ENCODE peak calls at places on chromosome 19, in five cellular contexts. T is left ventricle myocardium inferior, D is nephron progenitor cell, N is GM06990, W is neural progenitor cell. I is an unnamed sample.

GRCh38 chr19:21751379-21751778 is 16.0 kb downstream of the ZNF100 start:
- DNase-seq in T (no peak), D (no peak), N (no peak), W (no peak), I (no peak)

GRCh38 chr19:57570707-57571106 is 8.0 kb downstream of the ZNF416 start:
- DNase-seq in T (no peak), D (no peak), N (no peak), W (no peak), I (no peak)

GRCh38 chr19:15136234-15136954 is 29.2 kb downstream of the SYDE1 start:
- DNase-seq in T (no peak), D (no peak), N (no peak), W (no peak), I (no peak)

GRCh38 chr19:3036119-3036794 is 7.2 kb upstream of the TLE2 start:
- DNase-seq in T (peak), D (peak), N (peak), W (peak), I (peak)

GRCh38 chr19:38298841-38299680 is 5.0 kb upstream of the C19orf33 start:
- DNase-seq in T (no peak), D (no peak), N (no peak), W (no peak), I (no peak)

GRCh38 chr19:2429917-2430570 is 2.7 kb upstream of the TIMM13 start:
- DNase-seq in T (no peak), D (no peak), N (peak), W (no peak), I (no peak)

GRCh38 chr19:1254081-1254527 is 5.7 kb downstream of the MIDN start:
- DNase-seq in T (no peak), D (no peak), N (no peak), W (no peak), I (no peak)

GRCh38 chr19:10289836-10290438 is at the start of gene ICAM5:
- DNase-seq in T (no peak), D (peak), N (peak), W (no peak), I (no peak)

GRCh38 chr19:53157601-53158000 is 1.3 kb downstream of the ZNF347 start:
- DNase-seq in T (no peak), D (peak), N (no peak), W (peak), I (no peak)

GRCh38 chr19:48511321-48511731 is 309 bp downstream of the LMTK3 start:
- DNase-seq in T (no peak), D (peak), N (no peak), W (peak), I (no peak)

GRCh38 chr19:6064016-6064702 is 46.1 kb downstream of the RFX2 start:
- DNase-seq in T (no peak), D (no peak), N (no peak), W (no peak), I (no peak)

GRCh38 chr19:2294377-2295335 is 12.7 kb upstream of the PEAK3 start:
- DNase-seq in T (no peak), D (no peak), N (no peak), W (no peak), I (no peak)

GRCh38 chr19:2478756-2479555 is 3.0 kb downstream of the GADD45B start:
- DNase-seq in T (peak), D (peak), N (peak), W (peak), I (peak)

GRCh38 chr19:53892301-53892980 is 10.4 kb downstream of the PRKCG start:
- DNase-seq in T (no peak), D (no peak), N (no peak), W (no peak), I (no peak)

GRCh38 chr19:307111-307531 is 15.9 kb upstream of the PLPP2 start:
- DNase-seq in T (no peak), D (no peak), N (no peak), W (no peak), I (no peak)

GRCh38 chr19:6476155-6476895 is 5.3 kb downstream of the DENND1C start:
- DNase-seq in T (peak), D (peak), N (peak), W (peak), I (peak)

GRCh38 chr19:52214241-52214640 is 24.4 kb downstream of the PPP2R1A start:
- DNase-seq in T (no peak), D (no peak), N (no peak), W (no peak), I (no peak)

GRCh38 chr19:56840452-56841193 is at the start of the genes PEG3 and ZIM2:
- DNase-seq in T (peak), D (no peak), N (no peak), W (no peak), I (no peak)

GRCh38 chr19:21432590-21432989 is 35.7 kb downstream of the ZNF493 start:
- DNase-seq in T (no peak), D (no peak), N (no peak), W (no peak), I (no peak)

GRCh38 chr19:4052114-4052992 is 14.3 kb downstream of the ZBTB7A start:
- DNase-seq in T (no peak), D (no peak), N (no peak), W (no peak), I (no peak)

GRCh38 chr19:11274533-11275086 is 12.3 kb upstream of the DOCK6 start:
- DNase-seq in T (no peak), D (no peak), N (no peak), W (no peak), I (no peak)

GRCh38 chr19:14165986-14166385 is 29.6 kb upstream of the ASF1B start:
- DNase-seq in T (no peak), D (no peak), N (no peak), W (no peak), I (no peak)

GRCh38 chr19:2332341-2333026 is 4.0 kb downstream of the SPPL2B start:
- DNase-seq in T (peak), D (no peak), N (peak), W (no peak), I (peak)

GRCh38 chr19:37997911-37998344 is 90.9 kb downstream of the SIPA1L3 start:
- DNase-seq in T (no peak), D (no peak), N (no peak), W (no peak), I (no peak)

GRCh38 chr19:10003271-10003670 is 7.0 kb downstream of the COL5A3 start:
- DNase-seq in T (no peak), D (no peak), N (no peak), W (no peak), I (no peak)

GRCh38 chr19:31461814-31462539 is 112.7 kb upstream of the TSHZ3 start:
- DNase-seq in T (no peak), D (no peak), N (no peak), W (no peak), I (no peak)

GRCh38 chr19:51219307-51219706 is 5.6 kb upstream of the CD33 start:
- DNase-seq in T (no peak), D (no peak), N (no peak), W (no peak), I (no peak)

GRCh38 chr19:16001481-16002312 is 52.9 kb downstream of the OR10H4 start:
- DNase-seq in T (no peak), D (no peak), N (peak), W (no peak), I (peak)

GRCh38 chr19:35006342-35006998 is 6.3 kb downstream of the GRAMD1A start:
- DNase-seq in T (no peak), D (no peak), N (no peak), W (no peak), I (no peak)

GRCh38 chr19:57512845-57513244 is 13.1 kb downstream of the ZNF773 start:
- DNase-seq in T (no peak), D (peak), N (no peak), W (no peak), I (no peak)

GRCh38 chr19:14440049-14440448 is 6.9 kb downstream of the PKN1 start:
- DNase-seq in T (peak), D (no peak), N (peak), W (no peak), I (peak)

GRCh38 chr19:15836595-15837398 is 21.3 kb upstream of the OR10H1 start:
- DNase-seq in T (peak), D (no peak), N (peak), W (no peak), I (peak)

GRCh38 chr19:52535831-52536800 is 8.6 kb downstream of the ZNF808 start:
- DNase-seq in T (peak), D (peak), N (peak), W (peak), I (peak)

GRCh38 chr19:2654585-2654861 is 48.0 kb downstream of the GNG7 start:
- DNase-seq in T (no peak), D (no peak), N (no peak), W (no peak), I (no peak)

GRCh38 chr19:43809762-43810696 is 7.8 kb upstream of the LYPD5 start:
- DNase-seq in T (no peak), D (no peak), N (peak), W (peak), I (peak)

GRCh38 chr19:3112375-3113099 is 18.4 kb downstream of the GNA11 start:
- DNase-seq in T (no peak), D (no peak), N (no peak), W (no peak), I (no peak)

GRCh38 chr19:39970424-39970673 is 616 bp upstream of the PSMC4 start:
- DNase-seq in T (no peak), D (no peak), N (no peak), W (no peak), I (no peak)

GRCh38 chr19:3586124-3586626 is 897 bp downstream of the GIPC3 start:
- DNase-seq in T (no peak), D (peak), N (no peak), W (peak), I (peak)

GRCh38 chr19:17081672-17082630 is 6.4 kb downstream of the MYO9B start:
- DNase-seq in T (peak), D (no peak), N (no peak), W (no peak), I (no peak)

GRCh38 chr19:17078920-17079709 is 3.5 kb downstream of the MYO9B start:
- DNase-seq in T (no peak), D (no peak), N (no peak), W (peak), I (no peak)

GRCh38 chr19:17080441-17080803 is 4.8 kb downstream of the MYO9B start:
- DNase-seq in T (no peak), D (no peak), N (no peak), W (no peak), I (no peak)

GRCh38 chr19:17078038-17078919 is 2.7 kb downstream of the MYO9B start:
- DNase-seq in T (no peak), D (no peak), N (no peak), W (no peak), I (no peak)

GRCh38 chr19:17079710-17080440 is 4.3 kb downstream of the MYO9B start:
- DNase-seq in T (peak), D (no peak), N (peak), W (peak), I (peak)
- TF ChIP-seq CTCF in T (peak), D (no peak), N (peak), W (no peak), I (no peak)

GRCh38 chr19:19471682-19472081 is 43.7 kb downstream of the TSSK6 start:
- DNase-seq in T (no peak), D (no peak), N (no peak), W (no peak), I (no peak)

GRCh38 chr19:19480688-19481087 is 34.7 kb downstream of the TSSK6 start:
- DNase-seq in T (no peak), D (no peak), N (no peak), W (no peak), I (no peak)

GRCh38 chr19:19474950-19475781 is 40.2 kb downstream of the TSSK6 start:
- DNase-seq in T (no peak), D (no peak), N (no peak), W (peak), I (no peak)

GRCh38 chr19:19477705-19478383 is 37.5 kb downstream of the TSSK6 start:
- DNase-seq in T (no peak), D (no peak), N (no peak), W (no peak), I (no peak)

GRCh38 chr19:19475845-19476828 is 39.2 kb downstream of the TSSK6 start:
- DNase-seq in T (no peak), D (no peak), N (no peak), W (peak), I (no peak)
- TF ChIP-seq CTCF in T (peak), D (no peak), N (peak), W (peak), I (no peak)

GRCh38 chr19:18781047-18781600 is 10.0 kb downstream of the COMP start:
- DNase-seq in T (no peak), D (no peak), N (no peak), W (no peak), I (no peak)

GRCh38 chr19:18778826-18779354 is 12.2 kb downstream of the COMP start:
- DNase-seq in T (no peak), D (no peak), N (no peak), W (no peak), I (no peak)

GRCh38 chr19:18781885-18782527 is 9.1 kb downstream of the COMP start:
- DNase-seq in T (no peak), D (no peak), N (no peak), W (no peak), I (no peak)

GRCh38 chr19:18780081-18780480 is 11.0 kb downstream of the COMP start:
- DNase-seq in T (no peak), D (no peak), N (no peak), W (no peak), I (no peak)

DNA sequence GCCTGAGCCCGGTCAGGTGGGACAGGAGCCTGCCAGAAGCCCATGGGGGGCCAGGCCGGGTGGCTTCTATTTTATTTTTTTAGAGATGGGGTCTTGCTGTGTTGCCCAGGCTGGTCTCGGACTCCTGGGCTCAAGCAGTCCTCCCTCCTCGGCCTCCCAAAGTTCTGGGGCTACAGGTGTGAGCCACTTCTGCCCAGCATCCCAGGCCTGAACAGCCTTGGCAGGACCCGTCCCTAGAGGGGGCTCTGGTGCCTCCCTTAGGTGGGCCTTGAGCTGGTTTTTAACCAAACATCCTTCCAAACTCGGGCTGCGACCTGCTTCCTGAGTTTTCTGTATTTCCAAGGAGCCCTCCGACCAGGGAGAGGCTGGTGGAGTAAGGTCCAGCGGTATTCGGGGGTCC is 10.5 kb downstream of the COMP start:
- DNase-seq in T (no peak), D (no peak), N (no peak), W (peak), I (peak)
- TF ChIP-seq CTCF in T (no peak), D (no peak), N (peak), W (peak), I (no peak)

GRCh38 chr19:49642488-49643035 is 553 bp downstream of the SCAF1 start:
- DNase-seq in T (no peak), D (no peak), N (no peak), W (no peak), I (no peak)
- TF ChIP-seq CTCF in T (no peak), D (no peak), N (no peak), W (no peak), I (no peak)

DNA sequence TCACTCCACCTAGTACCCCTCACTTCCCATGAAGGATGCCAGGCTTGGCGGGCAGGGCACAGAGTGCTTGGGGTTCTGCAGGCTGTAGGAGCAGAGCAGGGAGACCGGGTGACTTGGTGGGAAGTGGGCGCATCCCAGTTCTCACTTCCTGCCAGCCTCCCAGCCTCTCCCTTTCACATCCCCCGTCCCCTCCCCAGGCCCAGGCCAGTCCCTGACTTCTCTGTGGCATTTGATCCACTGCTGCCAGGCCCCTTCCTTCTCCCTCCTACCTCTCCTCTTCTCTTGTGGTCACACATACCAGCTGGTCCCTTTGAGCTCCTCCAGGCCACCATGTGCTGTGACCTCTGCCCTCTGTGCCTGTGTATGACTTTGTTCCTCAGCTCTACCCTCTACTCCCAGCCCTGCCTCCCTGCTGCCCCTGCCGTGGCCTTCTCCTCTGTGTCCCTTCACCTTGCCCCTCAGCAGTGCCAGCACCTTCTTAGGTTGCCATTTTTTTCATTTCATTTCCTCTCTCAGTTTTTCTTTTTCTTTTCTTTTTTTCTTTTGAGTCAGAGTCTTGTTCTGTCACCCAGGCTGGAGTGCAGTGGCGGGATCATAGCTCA is 19.5 kb downstream of the MYO1F start:
- DNase-seq in T (no peak), D (no peak), N (no peak), W (no peak), I (no peak)
- TF ChIP-seq CTCF in T (no peak), D (no peak), N (no peak), W (no peak), I (no peak)

DNA sequence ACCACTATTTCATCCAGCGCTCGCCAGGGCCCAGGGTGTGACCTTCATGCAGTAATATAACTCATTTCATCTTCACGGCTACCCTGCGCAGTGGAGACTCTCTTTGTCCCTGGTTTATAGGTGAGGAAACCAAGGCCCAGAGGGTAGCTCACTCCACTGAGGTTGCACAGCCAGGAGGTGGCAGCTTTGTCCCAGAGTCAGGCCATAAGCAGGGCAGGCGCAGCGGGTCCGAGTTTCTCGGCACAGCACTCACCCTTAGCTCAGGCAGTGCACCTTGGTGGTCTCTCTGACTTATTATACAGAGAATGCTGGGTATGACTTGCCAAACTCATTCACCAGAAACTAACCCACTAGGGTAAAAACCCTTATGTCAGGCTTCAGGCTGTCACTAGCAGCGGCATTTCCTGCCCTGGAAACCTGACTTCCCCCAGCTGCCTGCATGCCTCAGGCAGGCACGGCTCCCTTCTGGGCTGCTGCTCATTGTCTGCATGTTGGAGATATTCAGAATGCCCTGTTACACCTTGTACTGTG is 24.5 kb downstream of the PPP5C start:
- DNase-seq in T (no peak), D (no peak), N (no peak), W (no peak), I (no peak)
- TF ChIP-seq CTCF in T (no peak), D (no peak), N (no peak), W (no peak), I (no peak)

DNA sequence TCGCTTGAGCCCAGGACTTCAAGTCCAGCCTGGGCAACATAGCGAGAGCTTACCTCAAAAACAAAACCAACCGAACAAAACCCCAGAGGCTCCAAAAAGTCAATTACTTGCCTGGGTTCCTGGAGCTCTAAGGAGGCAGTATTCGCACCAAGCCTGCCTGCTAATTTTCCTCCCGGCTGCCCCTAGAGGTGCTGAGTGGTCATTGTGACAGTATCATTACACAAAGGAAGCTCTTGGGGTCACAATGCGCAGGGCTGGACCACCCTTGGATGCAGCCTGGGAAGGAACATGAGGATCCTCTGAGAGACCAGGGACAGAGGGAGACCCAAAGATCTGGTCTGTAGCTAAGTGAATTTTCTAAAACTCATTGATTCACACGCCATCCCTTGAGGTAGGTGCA is 8.5 kb upstream of the PEX11G start:
- DNase-seq in T (no peak), D (peak), N (no peak), W (peak), I (no peak)
- TF ChIP-seq CTCF in T (peak), D (peak), N (peak), W (peak), I (peak)

GRCh38 chr19:36489920-36490415 is 607 bp upstream of the ZNF566 start:
- DNase-seq in T (peak), D (peak), N (no peak), W (peak), I (peak)

GRCh38 chr19:36489139-36489919 is at the start of gene ZNF566:
- DNase-seq in T (peak), D (peak), N (peak), W (peak), I (peak)

GRCh38 chr19:36488118-36488815 is 1.1 kb downstream of the ZNF566 start:
- DNase-seq in T (no peak), D (no peak), N (no peak), W (no peak), I (no peak)

GRCh38 chr19:36483653-36484052 is 5.7 kb downstream of the ZNF566 start:
- DNase-seq in T (no peak), D (no peak), N (no peak), W (no peak), I (no peak)

GRCh38 chr19:36488816-36489138 is 584 bp downstream of the ZNF566 start:
- DNase-seq in T (no peak), D (no peak), N (no peak), W (peak), I (peak)
- TF ChIP-seq CTCF in T (no peak), D (no peak), N (peak), W (no peak), I (no peak)

I was measured in GM20000.